ENCODE peak calls at places on chromosome 13, in nine cellular contexts. K is ascending aorta, H is hepatocyte, Z is pancreas, A is esophagus squamous epithelium, M is AG09309, C is H1, V is brain microvascular endothelial cell, E is psoas muscle. P is an unnamed sample.

GRCh38 chr13:50162567-50162966 is 147.3 kb downstream of the KCNRG start:
- DNase-seq in K (no peak), H (no peak), Z (no peak), A (no peak), M (no peak), C (no peak), V (no peak), E (no peak), P (no peak)

GRCh38 chr13:36030670-36031331 is 100.4 kb downstream of the DCLK1 start:
- DNase-seq in K (no peak), H (peak; percentile 15), Z (no peak), A (no peak), M (peak; percentile 25), C (no peak), V (peak; percentile 98), E (no peak), P (no peak)

GRCh38 chr13:27026396-27026795 is 145.2 kb downstream of the USP12 start:
- DNase-seq in K (no peak), H (no peak), Z (no peak), A (no peak), M (no peak), C (no peak), V (no peak), E (no peak), P (no peak)

GRCh38 chr13:99496322-99497142 is 4.7 kb upstream of the TM9SF2 start:
- DNase-seq in K (peak; percentile 88), H (no peak), Z (peak; percentile 59), A (peak; percentile 52), M (peak; percentile 55), C (no peak), V (peak; percentile 9), E (peak; percentile 51), P (peak; percentile 88)

GRCh38 chr13:35965226-35965927 is 165.8 kb downstream of the DCLK1 start:
- DNase-seq in K (no peak), H (no peak), Z (no peak), A (no peak), M (no peak), C (no peak), V (no peak), E (no peak), P (no peak)

GRCh38 chr13:101799196-101799595 is 346.7 kb downstream of the ITGBL1 start:
- DNase-seq in K (no peak), H (no peak), Z (no peak), A (no peak), M (no peak), C (no peak), V (no peak), E (no peak), P (no peak)

GRCh38 chr13:39385621-39386231 is 217.3 kb downstream of the LHFPL6 start:
- DNase-seq in K (no peak), H (no peak), Z (no peak), A (no peak), M (no peak), C (peak; percentile 54), V (peak; percentile 35), E (no peak), P (no peak)

GRCh38 chr13:23618341-23618740 is 48.1 kb downstream of the TNFRSF19 start:
- DNase-seq in K (no peak), H (peak; percentile 49), Z (no peak), A (no peak), M (peak; percentile 85), C (no peak), V (peak; percentile 99), E (no peak), P (no peak)

GRCh38 chr13:76764429-76764828 is 121.8 kb downstream of the KCTD12 start:
- DNase-seq in K (peak; percentile 85), H (no peak), Z (peak; percentile 22), A (no peak), M (no peak), C (no peak), V (peak; percentile 46), E (peak; percentile 56), P (no peak)

GRCh38 chr13:66556306-66556705 is 673.8 kb downstream of the PCDH9 start:
- DNase-seq in K (no peak), H (no peak), Z (no peak), A (no peak), M (peak; percentile 10), C (no peak), V (no peak), E (no peak), P (no peak)

GRCh38 chr13:108681986-108682562 is 52.7 kb downstream of the MYO16 start:
- DNase-seq in K (no peak), H (no peak), Z (no peak), A (no peak), M (no peak), C (no peak), V (peak; percentile 69), E (no peak), P (no peak)

GRCh38 chr13:21849323-21849722 is 178.4 kb downstream of the FGF9 start:
- DNase-seq in K (no peak), H (peak; percentile 64), Z (no peak), A (no peak), M (no peak), C (no peak), V (no peak), E (no peak), P (peak; percentile 2)

GRCh38 chr13:111114362-111115050 is 604 bp upstream of the ARHGEF7 start:
- DNase-seq in K (peak; percentile 89), H (peak; percentile 64), Z (no peak), A (no peak), M (no peak), C (no peak), V (peak; percentile 31), E (peak; percentile 69), P (no peak)

GRCh38 chr13:29516012-29516411 is 79.5 kb downstream of the SLC7A1 start:
- DNase-seq in K (no peak), H (no peak), Z (no peak), A (no peak), M (no peak), C (no peak), V (no peak), E (no peak), P (no peak)

GRCh38 chr13:112658807-112659206 is 31.0 kb upstream of the ATP11A start:
- DNase-seq in K (no peak), H (no peak), Z (no peak), A (no peak), M (no peak), C (no peak), V (no peak), E (no peak), P (no peak)

GRCh38 chr13:67183151-67183550 is 47.0 kb downstream of the PCDH9 start:
- DNase-seq in K (no peak), H (no peak), Z (no peak), A (no peak), M (no peak), C (no peak), V (no peak), E (no peak), P (no peak)

GRCh38 chr13:104204177-104204576 is 1138.0 kb upstream of the SLC10A2 start:
- DNase-seq in K (no peak), H (no peak), Z (no peak), A (no peak), M (no peak), C (no peak), V (no peak), E (no peak), P (no peak)
- TF ChIP-seq CTCF in K (no peak), H (no peak), Z (no peak), A (no peak), M (no peak), C (no peak), V (no peak), E (no peak), P (peak; percentile 27)

GRCh38 chr13:106915146-106915545 is 347.2 kb upstream of the ARGLU1 start:
- DNase-seq in K (no peak), H (no peak), Z (no peak), A (no peak), M (no peak), C (no peak), V (no peak), E (no peak), P (no peak)

GRCh38 chr13:106916329-106916728 is 348.4 kb upstream of the ARGLU1 start:
- DNase-seq in K (no peak), H (no peak), Z (no peak), A (no peak), M (no peak), C (no peak), V (peak; percentile 11), E (no peak), P (no peak)

GRCh38 chr13:106917673-106918652 is 350.0 kb upstream of the ARGLU1 start:
- DNase-seq in K (peak; percentile 88), H (peak; percentile 89), Z (peak; percentile 66), A (peak; percentile 0), M (peak; percentile 4), C (peak; percentile 34), V (peak; percentile 76), E (peak; percentile 65), P (peak; percentile 16)

GRCh38 chr13:106919093-106919492 is 351.2 kb upstream of the ARGLU1 start:
- DNase-seq in K (no peak), H (no peak), Z (no peak), A (no peak), M (no peak), C (no peak), V (peak; percentile 28), E (no peak), P (peak; percentile 33)

DNA sequence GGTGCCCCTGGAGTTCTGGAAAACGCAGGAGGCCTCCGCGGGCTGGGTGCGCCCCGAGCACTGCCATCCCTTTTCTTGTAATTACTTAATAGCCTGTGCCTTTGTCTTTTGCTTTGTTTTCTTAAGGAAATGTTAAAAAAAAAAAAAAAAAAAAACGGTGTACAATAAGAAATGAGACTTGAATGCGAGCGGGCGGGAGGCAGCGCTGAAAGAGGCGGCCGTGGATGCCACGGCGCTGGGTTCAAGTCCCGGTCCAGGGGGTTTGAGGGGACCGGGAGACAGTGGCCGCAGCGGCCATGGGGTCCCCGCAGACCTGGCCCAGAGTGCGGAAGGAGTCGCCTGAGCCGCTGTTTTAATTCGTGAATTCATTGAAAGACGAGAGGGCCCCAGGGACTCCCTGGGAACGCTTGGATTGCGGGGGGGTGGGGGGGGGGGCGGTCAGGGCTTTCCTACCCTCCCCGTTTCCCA is 349.1 kb upstream of the ARGLU1 start:
- DNase-seq in K (no peak), H (no peak), Z (no peak), A (no peak), M (no peak), C (no peak), V (no peak), E (peak; percentile 14), P (no peak)
- H3K4me3 ChIP-seq in K (peak overlapping the region; percentile 69), H (no peak overlapping the region), Z (no peak overlapping the region), A (peak overlapping the region; percentile 64), M (peak overlapping the region; percentile 57), C (peak overlapping the region; percentile 21), V (peak overlapping the region; percentile 30), E (peak overlapping the region; percentile 67), P (no peak overlapping the region)

GRCh38 chr13:46614582-46614981 is 61.6 kb downstream of the LRCH1 start:
- DNase-seq in K (no peak), H (no peak), Z (no peak), A (no peak), M (no peak), C (no peak), V (peak; percentile 66), E (no peak), P (no peak)
- TF ChIP-seq CTCF in K (no peak), H (no peak), Z (no peak), A (no peak), M (no peak), C (no peak), V (peak; percentile 58), E (no peak), P (no peak)

DNA sequence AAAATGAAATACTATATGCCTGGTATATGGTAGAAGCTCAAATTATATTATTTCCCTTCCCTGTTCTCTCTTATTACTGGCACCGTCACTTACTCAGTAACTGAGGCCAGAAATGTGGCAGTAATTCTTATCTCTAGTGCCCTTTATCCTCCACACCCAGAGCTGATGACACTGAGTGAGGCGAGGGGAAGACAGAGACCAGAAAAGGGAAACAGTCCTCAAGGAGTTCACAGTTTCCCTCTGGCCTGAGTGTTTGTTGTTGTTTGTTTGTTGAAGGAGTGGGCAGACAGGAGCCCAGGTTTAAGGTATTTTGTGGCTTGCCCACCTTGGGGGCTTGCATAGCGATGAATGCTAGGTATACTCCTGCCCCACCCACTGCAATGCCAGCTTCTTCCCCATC is 101.5 kb upstream of the FNDC3A start:
- DNase-seq in K (no peak), H (peak; percentile 12), Z (no peak), A (no peak), M (no peak), C (no peak), V (no peak), E (no peak), P (no peak)
- H3K4me3 ChIP-seq in K (no peak overlapping the region), H (no peak overlapping the region), Z (no peak overlapping the region), A (no peak overlapping the region), M (no peak overlapping the region), C (no peak overlapping the region), V (no peak overlapping the region), E (no peak overlapping the region), P (no peak overlapping the region)

P was measured in GM12864.